ENCODE peak calls at places on chromosomes 2 and 18, in four cellular contexts. G, K, L and R are unnamed samples.

GRCh38 chr18:23690505-23691068 is 1.3 kb downstream of the LAMA3 start:
- DNase-seq in G (no peak), K (no peak), L (no peak), R (no peak)

GRCh38 chr2:102187191-102188150 is 648 bp downstream of the IL1RL2 start:
- DNase-seq in G (peak; percentile 35), K (peak; percentile 70), L (no peak), R (peak; percentile 58)

GRCh38 chr2:164917296-164917903 is 37.9 kb downstream of the SLC38A11 start:
- DNase-seq in G (peak; percentile 27), K (no peak), L (no peak), R (peak; percentile 81)

GRCh38 chr18:55509631-55510372 is 78.2 kb downstream of the TCF4 start:
- DNase-seq in G (peak; percentile 57), K (no peak), L (no peak), R (peak; percentile 95)

GRCh38 chr2:197107291-197108269 is 181.1 kb upstream of the PGAP1 start:
- DNase-seq in G (peak; percentile 71), K (peak; percentile 44), L (no peak), R (peak; percentile 98)

GRCh38 chr2:170305711-170306110 is 127.8 kb downstream of the MYO3B start:
- DNase-seq in G (no peak), K (no peak), L (no peak), R (no peak)

GRCh38 chr18:57882465-57882864 is 79.3 kb upstream of the ATP8B1 start:
- DNase-seq in G (no peak), K (no peak), L (no peak), R (no peak)

GRCh38 chr2:170009209-170009608 is 168.7 kb upstream of the MYO3B start:
- DNase-seq in G (no peak), K (no peak), L (no peak), R (no peak)

GRCh38 chr2:85678384-85678783 is 10.4 kb upstream of the SFTPB start:
- DNase-seq in G (no peak), K (no peak), L (no peak), R (no peak)

GRCh38 chr2:178796079-178796677 is 11.0 kb downstream of the TTN start:
- DNase-seq in G (peak; percentile 56), K (no peak), L (no peak), R (peak; percentile 75)

GRCh38 chr2:73979686-73980085 is 5.0 kb upstream of the TET3 start:
- DNase-seq in G (peak; percentile 88), K (peak; percentile 31), L (no peak), R (peak; percentile 86)

GRCh38 chr2:20634430-20635095 is 16.3 kb downstream of the HS1BP3 start:
- DNase-seq in G (peak; percentile 59), K (no peak), L (no peak), R (peak; percentile 78)

GRCh38 chr18:41761329-41762028 is 193.6 kb upstream of the PIK3C3 start:
- DNase-seq in G (peak; percentile 85), K (no peak), L (no peak), R (peak; percentile 80)

GRCh38 chr18:12391487-12392136 is 14.6 kb upstream of the AFG3L2 start:
- DNase-seq in G (peak; percentile 66), K (peak; percentile 50), L (peak; percentile 32), R (peak; percentile 87)

GRCh38 chr2:121777699-121778058 is 22.2 kb downstream of the TSN start:
- DNase-seq in G (no peak), K (no peak), L (no peak), R (peak; percentile 69)

GRCh38 chr18:25399554-25399953 is 47.6 kb upstream of the ZNF521 start:
- DNase-seq in G (peak; percentile 17), K (no peak), L (no peak), R (no peak)

GRCh38 chr2:221330436-221330835 is 241.7 kb downstream of the EPHA4 start:
- DNase-seq in G (peak; percentile 64), K (no peak), L (no peak), R (no peak)

GRCh38 chr2:221334466-221334865 is 237.6 kb downstream of the EPHA4 start:
- DNase-seq in G (peak; percentile 72), K (no peak), L (no peak), R (no peak)

GRCh38 chr2:221337957-221338685 is 234.0 kb downstream of the EPHA4 start:
- DNase-seq in G (no peak), K (no peak), L (no peak), R (no peak)

DNA sequence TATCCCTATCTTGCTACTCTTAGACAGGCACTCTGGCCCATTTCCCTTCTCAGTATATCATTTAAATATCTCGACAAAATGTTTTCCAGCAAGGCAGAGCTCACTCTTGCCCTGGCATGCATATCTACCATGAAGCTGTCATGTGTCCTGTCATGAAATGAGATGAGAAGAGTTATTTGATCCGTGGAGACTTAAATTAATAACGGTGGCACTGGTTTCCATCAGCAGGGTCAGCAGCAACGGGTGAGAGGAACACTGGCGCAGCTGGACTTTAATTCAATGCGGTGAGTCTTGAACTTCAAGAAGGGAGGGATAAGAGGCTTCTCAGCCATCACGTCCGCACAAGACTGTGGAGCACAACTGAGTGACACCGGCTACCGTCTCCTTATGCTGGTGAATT is 237.0 kb downstream of the EPHA4 start:
- DNase-seq in G (no peak), K (no peak), L (no peak), R (no peak)
- H3K4me3 ChIP-seq in G (no peak overlapping the region), K (no peak overlapping the region), L (no peak overlapping the region), R (no peak overlapping the region)

DNA sequence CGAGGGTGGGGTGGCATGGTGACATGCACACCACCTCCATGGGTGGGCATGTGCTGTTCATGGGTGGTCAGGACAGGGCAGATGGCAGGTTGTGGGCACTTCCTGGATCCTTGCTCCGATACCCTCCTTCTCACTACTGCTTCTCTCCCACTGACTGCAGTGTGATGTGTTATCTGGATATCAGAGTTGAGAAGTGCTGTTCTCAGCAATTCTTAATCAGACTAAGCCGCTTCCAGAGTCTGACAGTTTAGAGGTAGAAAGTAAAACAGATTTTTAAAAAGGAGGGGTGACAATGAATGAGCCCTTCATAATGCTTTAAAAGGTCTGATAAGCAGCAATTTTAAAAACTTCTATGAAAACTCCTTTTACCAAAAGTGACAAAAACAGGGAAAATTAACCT is 33.9 kb downstream of the SIGLEC15 start:
- DNase-seq in G (no peak), K (no peak), L (no peak), R (no peak)
- TF ChIP-seq CTCF in G (no peak), K (no peak), L (no peak), R (no peak)

DNA sequence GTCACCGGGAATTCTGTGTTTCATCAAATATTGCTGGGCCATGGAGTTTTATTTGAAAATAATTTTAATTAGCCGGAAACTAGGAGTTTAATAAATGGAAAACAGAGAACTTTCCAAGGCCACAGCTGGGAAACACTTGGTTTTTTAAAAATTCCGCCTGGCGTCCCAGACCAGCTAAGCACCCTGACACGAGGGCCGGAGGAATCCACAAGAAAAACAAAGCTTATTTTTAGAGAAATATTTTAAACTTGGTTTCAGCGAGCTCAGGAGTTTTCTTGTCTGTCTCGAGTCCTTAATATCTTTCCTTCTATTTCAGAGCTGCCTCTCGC is 8.2 kb downstream of the ZFP36L2 start:
- DNase-seq in G (peak; percentile 50), K (no peak), L (no peak), R (peak; percentile 64)
- H3K4me3 ChIP-seq in G (no peak overlapping the region), K (peak overlapping the region; percentile 75), L (no peak overlapping the region), R (no peak overlapping the region)

DNA sequence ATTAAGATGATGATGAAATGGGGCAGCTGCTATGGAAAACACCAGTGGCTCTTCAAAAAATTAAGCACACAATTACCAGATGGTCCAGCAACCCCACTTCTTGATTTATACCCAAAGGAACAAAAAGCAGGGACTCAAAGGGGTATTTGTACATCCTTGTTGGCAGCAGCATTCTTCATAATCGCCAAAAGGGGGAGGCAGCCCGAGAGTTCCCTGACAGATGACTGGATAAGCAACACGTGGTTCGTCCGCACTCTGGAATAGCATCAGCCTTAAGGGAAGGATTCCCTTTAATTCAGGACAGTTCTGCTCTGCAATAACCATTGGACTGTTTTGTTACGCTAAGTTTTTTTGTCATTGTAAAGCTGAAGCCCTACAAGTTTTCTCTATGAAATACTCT is 76.7 kb upstream of the TWIST2 start:
- DNase-seq in G (no peak), K (no peak), L (no peak), R (peak; percentile 48)
- TF ChIP-seq CTCF in G (peak; percentile 33), K (no peak), L (peak; percentile 13), R (peak; percentile 53)

DNA sequence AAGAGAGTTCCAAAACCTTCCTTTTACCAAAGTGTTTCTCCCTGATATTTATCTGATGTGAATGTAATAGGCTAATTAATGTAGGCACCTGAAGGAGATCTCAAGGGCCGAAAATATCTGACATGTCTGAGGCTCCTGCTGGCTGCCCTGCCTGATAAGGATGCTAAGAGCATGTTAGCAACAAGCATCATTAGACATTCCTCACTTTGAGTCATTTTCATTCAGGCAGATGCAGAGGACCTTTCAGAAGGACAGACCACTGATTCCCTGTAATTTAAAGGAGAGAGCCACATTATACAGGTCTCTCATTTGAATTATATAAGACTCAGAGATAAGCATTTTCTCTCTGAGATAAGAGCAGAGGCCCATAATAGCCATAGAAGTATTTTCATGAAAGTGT is 222.4 kb upstream of the NCKAP5 start:
- DNase-seq in G (peak; percentile 21), K (no peak), L (no peak), R (peak; percentile 45)
- H3K4me3 ChIP-seq in G (no peak overlapping the region), K (no peak overlapping the region), L (no peak overlapping the region), R (no peak overlapping the region)

GRCh38 chr2:96549967-96550786 is 13.6 kb downstream of the ARID5A start:
- DNase-seq in G (no peak), K (peak; percentile 64), L (no peak), R (peak; percentile 18)
- TF ChIP-seq CTCF in G (no peak), K (peak; percentile 64), L (no peak), R (peak; percentile 17)